ENCODE peak calls at places on chromosome 10, in ten cellular contexts. One of them, this sample, is unnamed.

GRCh38 chr10:60645928-60646433 is 132.3 kb upstream of the CDK1 start:
- DNase-seq in fibroblast of mammary gland: no peak
- DNase-seq in B cell: no peak
- DNase-seq in mesothelial cell of epicardium: no peak
- DNase-seq in transverse colon: no peak
- DNase-seq in choroid plexus epithelial cell: no peak
- DNase-seq in GM12878: no peak
- DNase-seq in HFFc6: no peak
- DNase-seq in nephron progenitor cell: no peak
- DNase-seq in astrocyte of the spinal cord: no peak
- DNase-seq in this sample: no peak

GRCh38 chr10:76114556-76114955 is 683.1 kb downstream of the LRMDA start:
- DNase-seq in fibroblast of mammary gland: no peak
- DNase-seq in B cell: no peak
- DNase-seq in mesothelial cell of epicardium: no peak
- DNase-seq in transverse colon: no peak
- DNase-seq in choroid plexus epithelial cell: no peak
- DNase-seq in GM12878: no peak
- DNase-seq in HFFc6: no peak
- DNase-seq in nephron progenitor cell: no peak
- DNase-seq in astrocyte of the spinal cord: no peak
- DNase-seq in this sample: no peak

GRCh38 chr10:73773152-73773879 is 8.5 kb upstream of the CHCHD1 start:
- DNase-seq in fibroblast of mammary gland: peak
- DNase-seq in B cell: no peak
- DNase-seq in mesothelial cell of epicardium: no peak
- DNase-seq in transverse colon: no peak
- DNase-seq in choroid plexus epithelial cell: peak
- DNase-seq in GM12878: no peak
- DNase-seq in HFFc6: no peak
- DNase-seq in nephron progenitor cell: no peak
- DNase-seq in astrocyte of the spinal cord: no peak
- DNase-seq in this sample: no peak

GRCh38 chr10:119602241-119603095 is 5.7 kb upstream of the TIAL1 start:
- DNase-seq in fibroblast of mammary gland: peak
- DNase-seq in B cell: no peak
- DNase-seq in mesothelial cell of epicardium: no peak
- DNase-seq in transverse colon: peak
- DNase-seq in choroid plexus epithelial cell: peak
- DNase-seq in GM12878: no peak
- DNase-seq in HFFc6: peak
- DNase-seq in nephron progenitor cell: peak
- DNase-seq in astrocyte of the spinal cord: no peak
- DNase-seq in this sample: peak

GRCh38 chr10:112622786-112623185 is 175.8 kb downstream of the VTI1A start:
- DNase-seq in fibroblast of mammary gland: peak
- DNase-seq in B cell: no peak
- DNase-seq in mesothelial cell of epicardium: no peak
- DNase-seq in transverse colon: no peak
- DNase-seq in choroid plexus epithelial cell: no peak
- DNase-seq in GM12878: no peak
- DNase-seq in HFFc6: no peak
- DNase-seq in nephron progenitor cell: no peak
- DNase-seq in astrocyte of the spinal cord: no peak
- DNase-seq in this sample: no peak

GRCh38 chr10:63672491-63672890 is 151.3 kb downstream of the REEP3 start:
- DNase-seq in fibroblast of mammary gland: no peak
- DNase-seq in B cell: no peak
- DNase-seq in mesothelial cell of epicardium: no peak
- DNase-seq in transverse colon: no peak
- DNase-seq in choroid plexus epithelial cell: no peak
- DNase-seq in GM12878: no peak
- DNase-seq in HFFc6: no peak
- DNase-seq in nephron progenitor cell: no peak
- DNase-seq in astrocyte of the spinal cord: no peak
- DNase-seq in this sample: no peak

GRCh38 chr10:44752451-44753441 is 158.4 kb upstream of the TMEM72 start:
- DNase-seq in fibroblast of mammary gland: peak
- DNase-seq in B cell: no peak
- DNase-seq in mesothelial cell of epicardium: no peak
- DNase-seq in transverse colon: no peak
- DNase-seq in choroid plexus epithelial cell: peak
- DNase-seq in GM12878: no peak
- DNase-seq in HFFc6: peak
- DNase-seq in nephron progenitor cell: no peak
- DNase-seq in astrocyte of the spinal cord: peak
- DNase-seq in this sample: no peak

GRCh38 chr10:103676851-103677417 is 178.4 kb downstream of the SH3PXD2A start:
- DNase-seq in fibroblast of mammary gland: peak
- DNase-seq in B cell: no peak
- DNase-seq in mesothelial cell of epicardium: no peak
- DNase-seq in transverse colon: no peak
- DNase-seq in choroid plexus epithelial cell: peak
- DNase-seq in GM12878: no peak
- DNase-seq in HFFc6: peak
- DNase-seq in nephron progenitor cell: no peak
- DNase-seq in astrocyte of the spinal cord: peak
- DNase-seq in this sample: no peak

GRCh38 chr10:3350205-3350604 is 177.6 kb upstream of the PITRM1 start:
- DNase-seq in fibroblast of mammary gland: no peak
- DNase-seq in B cell: no peak
- DNase-seq in mesothelial cell of epicardium: no peak
- DNase-seq in transverse colon: no peak
- DNase-seq in choroid plexus epithelial cell: no peak
- DNase-seq in GM12878: no peak
- DNase-seq in HFFc6: no peak
- DNase-seq in nephron progenitor cell: no peak
- DNase-seq in astrocyte of the spinal cord: no peak
- DNase-seq in this sample: no peak

GRCh38 chr10:121640276-121640675 is 42.0 kb upstream of the FGFR2 start:
- DNase-seq in fibroblast of mammary gland: no peak
- DNase-seq in B cell: no peak
- DNase-seq in mesothelial cell of epicardium: no peak
- DNase-seq in transverse colon: no peak
- DNase-seq in choroid plexus epithelial cell: no peak
- DNase-seq in GM12878: no peak
- DNase-seq in HFFc6: no peak
- DNase-seq in nephron progenitor cell: no peak
- DNase-seq in astrocyte of the spinal cord: no peak
- DNase-seq in this sample: no peak

GRCh38 chr10:79390551-79391229 is 43.4 kb downstream of the PPIF start:
- DNase-seq in fibroblast of mammary gland: no peak
- DNase-seq in B cell: peak
- DNase-seq in mesothelial cell of epicardium: peak
- DNase-seq in transverse colon: peak
- DNase-seq in choroid plexus epithelial cell: peak
- DNase-seq in GM12878: no peak
- DNase-seq in HFFc6: no peak
- DNase-seq in nephron progenitor cell: no peak
- DNase-seq in astrocyte of the spinal cord: no peak
- DNase-seq in this sample: peak

GRCh38 chr10:100825325-100825875 is 80.0 kb downstream of the PAX2 start:
- DNase-seq in fibroblast of mammary gland: no peak
- DNase-seq in B cell: no peak
- DNase-seq in mesothelial cell of epicardium: no peak
- DNase-seq in transverse colon: no peak
- DNase-seq in choroid plexus epithelial cell: no peak
- DNase-seq in GM12878: no peak
- DNase-seq in HFFc6: no peak
- DNase-seq in nephron progenitor cell: no peak
- DNase-seq in astrocyte of the spinal cord: no peak
- DNase-seq in this sample: no peak

GRCh38 chr10:31263903-31264302 is 55.1 kb upstream of the ZEB1 start:
- DNase-seq in fibroblast of mammary gland: peak
- DNase-seq in B cell: no peak
- DNase-seq in mesothelial cell of epicardium: no peak
- DNase-seq in transverse colon: no peak
- DNase-seq in choroid plexus epithelial cell: peak
- DNase-seq in GM12878: no peak
- DNase-seq in HFFc6: peak
- DNase-seq in nephron progenitor cell: no peak
- DNase-seq in astrocyte of the spinal cord: peak
- DNase-seq in this sample: no peak

GRCh38 chr10:31261502-31262311 is 57.3 kb upstream of the ZEB1 start:
- DNase-seq in fibroblast of mammary gland: peak
- DNase-seq in B cell: no peak
- DNase-seq in mesothelial cell of epicardium: no peak
- DNase-seq in transverse colon: no peak
- DNase-seq in choroid plexus epithelial cell: peak
- DNase-seq in GM12878: no peak
- DNase-seq in HFFc6: peak
- DNase-seq in nephron progenitor cell: no peak
- DNase-seq in astrocyte of the spinal cord: peak
- DNase-seq in this sample: no peak

GRCh38 chr10:31262672-31263071 is 56.3 kb upstream of the ZEB1 start:
- DNase-seq in fibroblast of mammary gland: peak
- DNase-seq in B cell: no peak
- DNase-seq in mesothelial cell of epicardium: no peak
- DNase-seq in transverse colon: no peak
- DNase-seq in choroid plexus epithelial cell: peak
- DNase-seq in GM12878: no peak
- DNase-seq in HFFc6: peak
- DNase-seq in nephron progenitor cell: no peak
- DNase-seq in astrocyte of the spinal cord: peak
- DNase-seq in this sample: no peak
- TF ChIP-seq CTCF in fibroblast of mammary gland: no peak
- TF ChIP-seq CTCF in B cell: no peak
- TF ChIP-seq CTCF in mesothelial cell of epicardium: no peak
- TF ChIP-seq CTCF in transverse colon: no peak
- TF ChIP-seq CTCF in choroid plexus epithelial cell: no peak
- TF ChIP-seq CTCF in GM12878: no peak
- TF ChIP-seq CTCF in HFFc6: no peak
- TF ChIP-seq CTCF in nephron progenitor cell: no peak
- TF ChIP-seq CTCF in astrocyte of the spinal cord: no peak
- TF ChIP-seq CTCF in this sample: no peak

GRCh38 chr10:19933772-19934171 is 117.5 kb downstream of the PLXDC2 start:
- DNase-seq in fibroblast of mammary gland: no peak
- DNase-seq in B cell: no peak
- DNase-seq in mesothelial cell of epicardium: no peak
- DNase-seq in transverse colon: no peak
- DNase-seq in choroid plexus epithelial cell: no peak
- DNase-seq in GM12878: no peak
- DNase-seq in HFFc6: no peak
- DNase-seq in nephron progenitor cell: no peak
- DNase-seq in astrocyte of the spinal cord: no peak
- DNase-seq in this sample: no peak
- TF ChIP-seq CTCF in fibroblast of mammary gland: no peak
- TF ChIP-seq CTCF in B cell: no peak
- TF ChIP-seq CTCF in mesothelial cell of epicardium: no peak
- TF ChIP-seq CTCF in transverse colon: no peak
- TF ChIP-seq CTCF in choroid plexus epithelial cell: no peak
- TF ChIP-seq CTCF in GM12878: no peak
- TF ChIP-seq CTCF in HFFc6: no peak
- TF ChIP-seq CTCF in nephron progenitor cell: no peak
- TF ChIP-seq CTCF in astrocyte of the spinal cord: no peak
- TF ChIP-seq CTCF in this sample: no peak

GRCh38 chr10:77486511-77486910 is 151.1 kb downstream of the KCNMA1 start:
- DNase-seq in fibroblast of mammary gland: no peak
- DNase-seq in B cell: no peak
- DNase-seq in mesothelial cell of epicardium: no peak
- DNase-seq in transverse colon: no peak
- DNase-seq in choroid plexus epithelial cell: no peak
- DNase-seq in GM12878: no peak
- DNase-seq in HFFc6: no peak
- DNase-seq in nephron progenitor cell: no peak
- DNase-seq in astrocyte of the spinal cord: no peak
- DNase-seq in this sample: no peak

GRCh38 chr10:77490512-77490911 is 147.1 kb downstream of the KCNMA1 start:
- DNase-seq in fibroblast of mammary gland: no peak
- DNase-seq in B cell: no peak
- DNase-seq in mesothelial cell of epicardium: no peak
- DNase-seq in transverse colon: no peak
- DNase-seq in choroid plexus epithelial cell: no peak
- DNase-seq in GM12878: no peak
- DNase-seq in HFFc6: no peak
- DNase-seq in nephron progenitor cell: no peak
- DNase-seq in astrocyte of the spinal cord: no peak
- DNase-seq in this sample: no peak

GRCh38 chr10:77490915-77491314 is 146.7 kb downstream of the KCNMA1 start:
- DNase-seq in fibroblast of mammary gland: peak
- DNase-seq in B cell: no peak
- DNase-seq in mesothelial cell of epicardium: no peak
- DNase-seq in transverse colon: no peak
- DNase-seq in choroid plexus epithelial cell: no peak
- DNase-seq in GM12878: no peak
- DNase-seq in HFFc6: no peak
- DNase-seq in nephron progenitor cell: no peak
- DNase-seq in astrocyte of the spinal cord: peak
- DNase-seq in this sample: no peak

GRCh38 chr10:77482072-77482471 is 155.5 kb downstream of the KCNMA1 start:
- DNase-seq in fibroblast of mammary gland: no peak
- DNase-seq in B cell: no peak
- DNase-seq in mesothelial cell of epicardium: no peak
- DNase-seq in transverse colon: no peak
- DNase-seq in choroid plexus epithelial cell: peak
- DNase-seq in GM12878: no peak
- DNase-seq in HFFc6: no peak
- DNase-seq in nephron progenitor cell: no peak
- DNase-seq in astrocyte of the spinal cord: no peak
- DNase-seq in this sample: no peak

GRCh38 chr10:77485847-77486246 is 151.8 kb downstream of the KCNMA1 start:
- DNase-seq in fibroblast of mammary gland: no peak
- DNase-seq in B cell: no peak
- DNase-seq in mesothelial cell of epicardium: no peak
- DNase-seq in transverse colon: no peak
- DNase-seq in choroid plexus epithelial cell: no peak
- DNase-seq in GM12878: no peak
- DNase-seq in HFFc6: no peak
- DNase-seq in nephron progenitor cell: no peak
- DNase-seq in astrocyte of the spinal cord: no peak
- DNase-seq in this sample: no peak
- TF ChIP-seq CTCF in fibroblast of mammary gland: no peak
- TF ChIP-seq CTCF in B cell: no peak
- TF ChIP-seq CTCF in mesothelial cell of epicardium: no peak
- TF ChIP-seq CTCF in transverse colon: no peak
- TF ChIP-seq CTCF in choroid plexus epithelial cell: no peak
- TF ChIP-seq CTCF in GM12878: no peak
- TF ChIP-seq CTCF in HFFc6: no peak
- TF ChIP-seq CTCF in nephron progenitor cell: no peak
- TF ChIP-seq CTCF in astrocyte of the spinal cord: no peak
- TF ChIP-seq CTCF in this sample: no peak

DNA sequence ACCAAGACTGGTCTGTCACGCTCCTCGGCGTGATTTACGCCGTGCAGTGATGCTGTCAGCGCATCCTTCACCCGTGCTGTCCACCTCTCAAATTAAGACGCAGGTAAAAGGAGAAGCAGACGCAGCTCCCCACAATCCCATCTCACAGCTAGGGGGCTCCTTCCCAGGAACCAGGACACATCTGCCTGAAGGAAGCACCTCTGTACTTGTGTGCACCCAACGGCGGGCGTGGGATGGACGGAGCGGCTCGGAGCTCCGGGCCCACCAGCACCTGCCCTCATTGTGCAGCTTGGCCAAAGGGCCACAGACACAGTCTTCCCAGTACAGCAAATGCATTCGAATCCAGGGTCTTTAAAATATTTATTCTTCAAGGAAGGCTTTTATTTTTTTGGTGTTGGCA is 55.3 kb downstream of the STK32C start:
- DNase-seq in fibroblast of mammary gland: no peak
- DNase-seq in B cell: no peak
- DNase-seq in mesothelial cell of epicardium: no peak
- DNase-seq in transverse colon: no peak
- DNase-seq in choroid plexus epithelial cell: no peak
- DNase-seq in GM12878: no peak
- DNase-seq in HFFc6: no peak
- DNase-seq in nephron progenitor cell: no peak
- DNase-seq in astrocyte of the spinal cord: no peak
- DNase-seq in this sample: no peak
- TF ChIP-seq CTCF in fibroblast of mammary gland: no peak
- TF ChIP-seq CTCF in B cell: no peak
- TF ChIP-seq CTCF in mesothelial cell of epicardium: no peak
- TF ChIP-seq CTCF in transverse colon: no peak
- TF ChIP-seq CTCF in choroid plexus epithelial cell: peak
- TF ChIP-seq CTCF in GM12878: no peak
- TF ChIP-seq CTCF in HFFc6: peak
- TF ChIP-seq CTCF in nephron progenitor cell: no peak
- TF ChIP-seq CTCF in astrocyte of the spinal cord: no peak
- TF ChIP-seq CTCF in this sample: no peak

This sample was measured in GM13976.